ENCODE peak calls at places on chromosomes 12 and 14, in nine cellular contexts. One of them, this sample, is unnamed.

GRCh38 chr12:124677552-124678356 is 110.3 kb upstream of the NCOR2 start:
- DNase-seq in PC-3: no peak
- DNase-seq in uterus: no peak
- DNase-seq in MM.1S: no peak
- DNase-seq in kidney epithelial cell: no peak
- DNase-seq in IMR-90: no peak
- DNase-seq in prostate gland: no peak
- DNase-seq in neural progenitor cell: no peak
- DNase-seq in fibroblast of lung: no peak
- DNase-seq in this sample: no peak

GRCh38 chr12:28601659-28602058 is 411.4 kb downstream of the CCDC91 start:
- DNase-seq in uterus: no peak
- DNase-seq in MM.1S: no peak
- DNase-seq in fibroblast of lung: no peak
- DNase-seq in neural progenitor cell: no peak
- DNase-seq in PC-3: no peak
- DNase-seq in IMR-90: no peak
- DNase-seq in prostate gland: no peak
- DNase-seq in kidney epithelial cell: no peak
- DNase-seq in this sample: no peak

GRCh38 chr12:132327351-132328171 is 1.8 kb downstream of the GALNT9 start:
- DNase-seq in MM.1S: no peak
- DNase-seq in kidney epithelial cell: peak
- DNase-seq in PC-3: peak
- DNase-seq in fibroblast of lung: peak
- DNase-seq in IMR-90: peak
- DNase-seq in uterus: peak
- DNase-seq in prostate gland: peak
- DNase-seq in neural progenitor cell: no peak
- DNase-seq in this sample: peak

GRCh38 chr14:43539210-43539609 is 967.9 kb downstream of the FSCB start:
- DNase-seq in MM.1S: peak
- DNase-seq in prostate gland: no peak
- DNase-seq in uterus: no peak
- DNase-seq in PC-3: peak
- DNase-seq in neural progenitor cell: peak
- DNase-seq in kidney epithelial cell: peak
- DNase-seq in fibroblast of lung: peak
- DNase-seq in IMR-90: peak
- DNase-seq in this sample: no peak

GRCh38 chr14:55383541-55384140 is 28.0 kb downstream of the ATG14 start:
- DNase-seq in neural progenitor cell: no peak
- DNase-seq in fibroblast of lung: no peak
- DNase-seq in prostate gland: no peak
- DNase-seq in uterus: no peak
- DNase-seq in kidney epithelial cell: no peak
- DNase-seq in MM.1S: no peak
- DNase-seq in IMR-90: no peak
- DNase-seq in PC-3: no peak
- DNase-seq in this sample: no peak

GRCh38 chr12:42960087-42960527 is 370.6 kb upstream of the PRICKLE1 start:
- DNase-seq in fibroblast of lung: no peak
- DNase-seq in prostate gland: peak
- DNase-seq in kidney epithelial cell: peak
- DNase-seq in MM.1S: no peak
- DNase-seq in uterus: no peak
- DNase-seq in neural progenitor cell: no peak
- DNase-seq in IMR-90: peak
- DNase-seq in PC-3: peak
- DNase-seq in this sample: no peak

GRCh38 chr14:75459099-75459741 is 31.4 kb downstream of the JDP2 start:
- DNase-seq in kidney epithelial cell: no peak
- DNase-seq in fibroblast of lung: no peak
- DNase-seq in MM.1S: no peak
- DNase-seq in prostate gland: no peak
- DNase-seq in PC-3: no peak
- DNase-seq in IMR-90: no peak
- DNase-seq in uterus: no peak
- DNase-seq in neural progenitor cell: no peak
- DNase-seq in this sample: no peak

GRCh38 chr12:32390572-32391219 is 8.7 kb upstream of the FGD4 start:
- DNase-seq in uterus: no peak
- DNase-seq in IMR-90: no peak
- DNase-seq in neural progenitor cell: no peak
- DNase-seq in PC-3: no peak
- DNase-seq in prostate gland: no peak
- DNase-seq in MM.1S: no peak
- DNase-seq in fibroblast of lung: no peak
- DNase-seq in kidney epithelial cell: no peak
- DNase-seq in this sample: no peak

GRCh38 chr14:94113490-94113889 is 3.0 kb downstream of the IFI27 start:
- DNase-seq in kidney epithelial cell: no peak
- DNase-seq in uterus: no peak
- DNase-seq in fibroblast of lung: no peak
- DNase-seq in prostate gland: no peak
- DNase-seq in neural progenitor cell: no peak
- DNase-seq in MM.1S: no peak
- DNase-seq in IMR-90: peak
- DNase-seq in PC-3: no peak
- DNase-seq in this sample: no peak

GRCh38 chr12:8033153-8034044 is 883 bp downstream of the FOXJ2 start:
- DNase-seq in prostate gland: peak
- DNase-seq in fibroblast of lung: peak
- DNase-seq in MM.1S: peak
- DNase-seq in PC-3: peak
- DNase-seq in IMR-90: peak
- DNase-seq in neural progenitor cell: peak
- DNase-seq in uterus: peak
- DNase-seq in kidney epithelial cell: no peak
- DNase-seq in this sample: no peak

GRCh38 chr12:42921741-42922511 is 332.4 kb upstream of the PRICKLE1 start:
- DNase-seq in PC-3: peak
- DNase-seq in kidney epithelial cell: peak
- DNase-seq in uterus: no peak
- DNase-seq in IMR-90: peak
- DNase-seq in prostate gland: peak
- DNase-seq in neural progenitor cell: no peak
- DNase-seq in fibroblast of lung: peak
- DNase-seq in MM.1S: no peak
- DNase-seq in this sample: no peak

GRCh38 chr12:30201301-30202160 is 417.8 kb upstream of the TMTC1 start:
- DNase-seq in prostate gland: no peak
- DNase-seq in neural progenitor cell: no peak
- DNase-seq in IMR-90: no peak
- DNase-seq in MM.1S: no peak
- DNase-seq in kidney epithelial cell: no peak
- DNase-seq in fibroblast of lung: peak
- DNase-seq in uterus: no peak
- DNase-seq in PC-3: no peak
- DNase-seq in this sample: peak

GRCh38 chr14:69355955-69356321 is 42.2 kb downstream of the ERH start:
- DNase-seq in neural progenitor cell: no peak
- DNase-seq in IMR-90: peak
- DNase-seq in uterus: peak
- DNase-seq in PC-3: peak
- DNase-seq in MM.1S: no peak
- DNase-seq in fibroblast of lung: peak
- DNase-seq in prostate gland: peak
- DNase-seq in kidney epithelial cell: peak
- DNase-seq in this sample: no peak

GRCh38 chr12:13375583-13376413 is 179.3 kb downstream of the EMP1 start:
- DNase-seq in PC-3: peak
- DNase-seq in neural progenitor cell: no peak
- DNase-seq in prostate gland: no peak
- DNase-seq in uterus: no peak
- DNase-seq in IMR-90: no peak
- DNase-seq in MM.1S: no peak
- DNase-seq in fibroblast of lung: no peak
- DNase-seq in kidney epithelial cell: no peak
- DNase-seq in this sample: no peak

GRCh38 chr14:80781968-80782367 is 159.6 kb downstream of the CEP128 start:
- DNase-seq in fibroblast of lung: no peak
- DNase-seq in PC-3: peak
- DNase-seq in kidney epithelial cell: peak
- DNase-seq in neural progenitor cell: no peak
- DNase-seq in MM.1S: no peak
- DNase-seq in uterus: no peak
- DNase-seq in IMR-90: peak
- DNase-seq in prostate gland: no peak
- DNase-seq in this sample: no peak

GRCh38 chr12:56749364-56749763 is 2.8 kb downstream of the PRIM1 start:
- DNase-seq in neural progenitor cell: no peak
- DNase-seq in uterus: no peak
- DNase-seq in prostate gland: no peak
- DNase-seq in kidney epithelial cell: no peak
- DNase-seq in MM.1S: peak
- DNase-seq in IMR-90: no peak
- DNase-seq in PC-3: no peak
- DNase-seq in fibroblast of lung: no peak
- DNase-seq in this sample: no peak

GRCh38 chr14:22699801-22700564 is 55.8 kb upstream of the OR6J1 start:
- DNase-seq in kidney epithelial cell: peak
- DNase-seq in prostate gland: no peak
- DNase-seq in uterus: no peak
- DNase-seq in IMR-90: no peak
- DNase-seq in fibroblast of lung: no peak
- DNase-seq in MM.1S: no peak
- DNase-seq in neural progenitor cell: peak
- DNase-seq in PC-3: peak
- DNase-seq in this sample: no peak

GRCh38 chr14:33291529-33292104 is 352.9 kb downstream of the NPAS3 start:
- DNase-seq in fibroblast of lung: no peak
- DNase-seq in PC-3: no peak
- DNase-seq in IMR-90: no peak
- DNase-seq in neural progenitor cell: no peak
- DNase-seq in prostate gland: no peak
- DNase-seq in kidney epithelial cell: no peak
- DNase-seq in MM.1S: no peak
- DNase-seq in uterus: no peak
- DNase-seq in this sample: no peak
- TF ChIP-seq CTCF in fibroblast of lung: no peak
- TF ChIP-seq CTCF in PC-3: no peak
- TF ChIP-seq CTCF in IMR-90: no peak
- TF ChIP-seq CTCF in neural progenitor cell: no peak
- TF ChIP-seq CTCF in prostate gland: no peak
- TF ChIP-seq CTCF in kidney epithelial cell: no peak
- TF ChIP-seq CTCF in MM.1S: no peak
- TF ChIP-seq CTCF in uterus: no peak
- TF ChIP-seq CTCF in this sample: no peak

DNA sequence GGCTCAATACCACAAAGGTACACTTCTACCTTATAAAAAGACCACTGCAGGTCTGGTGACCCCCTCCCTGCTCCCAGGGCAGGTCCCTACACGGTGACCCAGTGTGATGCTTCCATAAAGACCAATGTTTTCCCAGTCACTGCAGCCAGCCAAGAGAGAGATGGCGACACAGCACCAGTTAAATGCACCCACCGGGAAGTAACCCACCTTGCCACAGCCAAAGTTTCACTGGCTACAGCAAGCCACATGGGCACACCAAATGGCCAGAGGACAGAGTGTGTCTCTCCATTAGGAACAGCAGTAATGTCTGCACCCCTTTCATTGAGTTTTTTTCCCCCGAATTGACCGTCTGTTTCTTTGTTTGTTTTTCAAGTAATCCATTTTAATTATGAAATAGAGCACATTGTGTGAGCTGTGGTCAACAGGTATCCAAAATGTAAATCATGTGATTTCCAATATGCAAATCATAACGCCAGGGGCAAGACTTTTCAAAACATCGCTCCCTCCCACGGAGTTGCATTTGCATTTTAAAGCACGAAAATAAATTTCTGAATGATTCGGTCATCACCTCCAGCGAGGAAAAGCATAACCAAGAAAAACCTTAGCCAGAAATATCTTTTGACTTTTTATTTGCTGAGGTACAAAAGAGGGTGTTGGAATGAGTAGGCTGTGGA is 48.9 kb upstream of the EML1 start:
- DNase-seq in uterus: no peak
- DNase-seq in MM.1S: no peak
- DNase-seq in IMR-90: peak
- DNase-seq in kidney epithelial cell: no peak
- DNase-seq in prostate gland: no peak
- DNase-seq in PC-3: no peak
- DNase-seq in fibroblast of lung: no peak
- DNase-seq in neural progenitor cell: peak
- DNase-seq in this sample: no peak
- TF ChIP-seq CTCF in uterus: no peak
- TF ChIP-seq CTCF in MM.1S: no peak
- TF ChIP-seq CTCF in IMR-90: peak
- TF ChIP-seq CTCF in kidney epithelial cell: no peak
- TF ChIP-seq CTCF in prostate gland: no peak
- TF ChIP-seq CTCF in PC-3: peak
- TF ChIP-seq CTCF in fibroblast of lung: no peak
- TF ChIP-seq CTCF in neural progenitor cell: peak
- TF ChIP-seq CTCF in this sample: peak

GRCh38 chr12:107223816-107224215 is 130.5 kb upstream of the CRY1 start:
- DNase-seq in uterus: no peak
- DNase-seq in neural progenitor cell: no peak
- DNase-seq in prostate gland: no peak
- DNase-seq in fibroblast of lung: no peak
- DNase-seq in IMR-90: peak
- DNase-seq in MM.1S: no peak
- DNase-seq in PC-3: peak
- DNase-seq in kidney epithelial cell: no peak
- DNase-seq in this sample: no peak

GRCh38 chr12:107221909-107222308 is 128.6 kb upstream of the CRY1 start:
- DNase-seq in uterus: no peak
- DNase-seq in prostate gland: no peak
- DNase-seq in neural progenitor cell: no peak
- DNase-seq in fibroblast of lung: no peak
- DNase-seq in MM.1S: no peak
- DNase-seq in PC-3: no peak
- DNase-seq in IMR-90: no peak
- DNase-seq in kidney epithelial cell: no peak
- DNase-seq in this sample: no peak

DNA sequence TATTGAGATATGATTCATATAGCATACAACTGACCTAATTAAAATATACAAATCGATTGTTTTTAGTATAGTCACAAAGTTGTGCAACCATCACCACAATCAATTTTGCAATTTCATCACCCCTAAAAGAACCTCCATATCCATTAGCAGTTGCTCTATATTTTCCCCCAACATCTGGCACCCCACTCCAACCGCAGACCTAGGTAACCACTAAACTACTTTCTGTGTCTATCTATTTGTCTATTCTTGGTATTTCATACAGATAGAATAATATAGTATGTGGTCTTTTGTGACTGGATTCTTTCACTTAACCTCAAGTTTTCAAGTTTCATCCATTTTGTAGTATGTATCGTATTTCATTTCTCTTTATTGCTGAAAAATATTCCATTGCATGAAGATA is 126.0 kb upstream of the CRY1 start:
- DNase-seq in IMR-90: no peak
- DNase-seq in kidney epithelial cell: no peak
- DNase-seq in PC-3: no peak
- DNase-seq in neural progenitor cell: no peak
- DNase-seq in MM.1S: no peak
- DNase-seq in prostate gland: no peak
- DNase-seq in uterus: no peak
- DNase-seq in fibroblast of lung: no peak
- DNase-seq in this sample: no peak
- TF ChIP-seq CTCF in IMR-90: no peak
- TF ChIP-seq CTCF in kidney epithelial cell: no peak
- TF ChIP-seq CTCF in PC-3: no peak
- TF ChIP-seq CTCF in neural progenitor cell: no peak
- TF ChIP-seq CTCF in MM.1S: no peak
- TF ChIP-seq CTCF in prostate gland: no peak
- TF ChIP-seq CTCF in uterus: no peak
- TF ChIP-seq CTCF in fibroblast of lung: no peak
- TF ChIP-seq CTCF in this sample: no peak

GRCh38 chr12:79508622-79509021 is 182.1 kb downstream of the PAWR start:
- DNase-seq in neural progenitor cell: no peak
- DNase-seq in PC-3: peak
- DNase-seq in MM.1S: no peak
- DNase-seq in uterus: no peak
- DNase-seq in kidney epithelial cell: no peak
- DNase-seq in fibroblast of lung: no peak
- DNase-seq in prostate gland: no peak
- DNase-seq in IMR-90: no peak
- DNase-seq in this sample: no peak
- TF ChIP-seq CTCF in neural progenitor cell: peak
- TF ChIP-seq CTCF in PC-3: peak
- TF ChIP-seq CTCF in MM.1S: no peak
- TF ChIP-seq CTCF in uterus: no peak
- TF ChIP-seq CTCF in kidney epithelial cell: no peak
- TF ChIP-seq CTCF in fibroblast of lung: no peak
- TF ChIP-seq CTCF in prostate gland: no peak
- TF ChIP-seq CTCF in IMR-90: no peak
- TF ChIP-seq CTCF in this sample: no peak

This sample was measured in chondrocyte.